ENCODE peak calls at places on chromosomes 6 and 20, in six cellular contexts. U is pancreas, M is heart right ventricle, Y is cardiac fibroblast, X is heart left ventricle, P is tibial artery. Q is an unnamed sample.

GRCh38 chr6:165227644-165228329 is 81.6 kb downstream of the C6orf118 start:
- DNase-seq in Y (peak; percentile 75), P (no peak), U (no peak), X (no peak), M (no peak), Q (no peak)

GRCh38 chr6:3773696-3774298 is 22.3 kb upstream of the PXDC1 start:
- DNase-seq in Y (peak; percentile 78), U (no peak), X (peak; percentile 38), M (peak; percentile 61), P (no peak), Q (no peak)

GRCh38 chr6:1604347-1604990 is 5.2 kb upstream of the FOXC1 start:
- DNase-seq in Y (peak; percentile 52), P (peak; percentile 89), M (no peak), X (no peak), U (peak; percentile 81), Q (peak; percentile 73)

GRCh38 chr6:34967461-34967860 is 78.4 kb downstream of the ANKS1A start:
- DNase-seq in X (no peak), M (no peak), Y (no peak), U (no peak), P (no peak), Q (no peak)

GRCh38 chr20:56781108-56781739 is 152.1 kb downstream of the TFAP2C start:
- DNase-seq in X (no peak), Y (peak; percentile 95), M (no peak), P (no peak), U (no peak), Q (no peak)

GRCh38 chr20:10674684-10675455 is 1.1 kb upstream of the JAG1 start:
- DNase-seq in U (peak; percentile 87), Y (peak; percentile 79), M (peak; percentile 83), P (peak; percentile 92), X (peak; percentile 84), Q (peak; percentile 63)

GRCh38 chr6:161137839-161138544 is 135.9 kb downstream of the AGPAT4 start:
- DNase-seq in U (no peak), X (no peak), Y (no peak), M (no peak), P (no peak), Q (no peak)

GRCh38 chr6:17884501-17885039 is 102.9 kb downstream of the KIF13A start:
- DNase-seq in X (no peak), Y (no peak), U (no peak), M (no peak), P (no peak), Q (no peak)

GRCh38 chr6:20978176-20978614 is 443.9 kb downstream of the CDKAL1 start:
- DNase-seq in P (no peak), U (no peak), X (no peak), M (no peak), Y (peak; percentile 11), Q (no peak)

GRCh38 chr6:21241231-21242130 is 352.1 kb upstream of the SOX4 start:
- DNase-seq in M (no peak), Y (no peak), U (no peak), X (no peak), P (no peak), Q (no peak)

GRCh38 chr6:33886673-33887144 is 82.9 kb upstream of the MLN start:
- DNase-seq in M (peak; percentile 72), U (no peak), X (peak; percentile 70), P (no peak), Y (peak; percentile 94), Q (no peak)

GRCh38 chr6:44049989-44050871 is 77.0 kb downstream of the MRPL14 start:
- DNase-seq in M (no peak), U (no peak), P (no peak), X (no peak), Y (no peak), Q (no peak)

GRCh38 chr20:7692478-7692877 is 247.8 kb downstream of the HAO1 start:
- DNase-seq in X (no peak), P (no peak), U (no peak), M (no peak), Y (no peak), Q (no peak)

GRCh38 chr6:44481056-44481455 is 93.5 kb downstream of the CDC5L start:
- DNase-seq in X (no peak), Y (no peak), P (no peak), U (no peak), M (no peak), Q (no peak)

GRCh38 chr6:65450451-65450850 is 256.6 kb downstream of the EYS start:
- DNase-seq in Y (no peak), M (no peak), P (no peak), X (no peak), U (no peak), Q (no peak)

GRCh38 chr20:50245561-50246366 is 55.1 kb downstream of the CEBPB start:
- DNase-seq in P (no peak), Y (peak; percentile 80), X (no peak), U (peak; percentile 16), M (no peak), Q (no peak)

GRCh38 chr6:81734081-81734480 is 18.4 kb downstream of the TENT5A start:
- DNase-seq in X (no peak), U (no peak), Y (peak; percentile 31), M (no peak), P (no peak), Q (no peak)

GRCh38 chr6:167907837-167908681 is 81.3 kb downstream of the AFDN start:
- DNase-seq in U (no peak), P (no peak), Y (peak; percentile 39), X (no peak), M (peak; percentile 27), Q (no peak)

DNA sequence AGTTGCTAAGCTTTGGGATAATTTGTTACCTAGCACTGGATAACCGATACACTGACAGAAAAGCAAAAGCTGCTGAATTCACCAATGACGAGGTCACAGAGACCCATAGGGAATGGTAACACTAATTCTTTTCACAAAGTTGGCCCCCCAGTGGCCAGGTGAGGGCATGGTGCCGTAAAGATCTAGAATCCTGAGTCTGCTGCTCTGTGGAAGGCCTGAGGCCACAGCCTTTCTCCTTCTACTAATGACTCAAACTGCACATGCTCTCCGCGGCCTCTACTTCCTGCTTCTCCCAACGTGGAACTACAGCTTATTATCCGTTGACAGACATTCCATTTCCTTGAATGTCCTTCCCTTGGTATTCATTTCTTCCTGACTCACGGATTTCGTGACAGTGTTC is 127.1 kb downstream of the OPRM1 start:
- DNase-seq in M (no peak), U (no peak), X (no peak), Y (no peak), P (no peak), Q (no peak)
- TF ChIP-seq CTCF in M (no peak), U (no peak), X (no peak), Y (no peak), P (no peak), Q (no peak)

GRCh38 chr20:42530855-42531674 is 658.6 kb downstream of the PTPRT start:
- DNase-seq in X (no peak), Y (peak; percentile 26), U (no peak), P (no peak), M (peak; percentile 10), Q (no peak)
- TF ChIP-seq CTCF in X (peak; percentile 73), Y (no peak), U (no peak), P (peak; percentile 46), M (peak; percentile 75), Q (no peak)

GRCh38 chr6:142534484-142534883 is 232.7 kb downstream of the ADGRG6 start:
- DNase-seq in Y (no peak), P (no peak), M (no peak), U (no peak), X (no peak), Q (no peak)

GRCh38 chr6:142543576-142543975 is 241.8 kb downstream of the ADGRG6 start:
- DNase-seq in P (no peak), X (no peak), M (no peak), Y (no peak), U (no peak), Q (no peak)

GRCh38 chr6:142542704-142543233 is 241.0 kb downstream of the ADGRG6 start:
- DNase-seq in M (peak; percentile 31), P (peak; percentile 72), X (peak; percentile 21), Y (peak; percentile 81), U (no peak), Q (no peak)

DNA sequence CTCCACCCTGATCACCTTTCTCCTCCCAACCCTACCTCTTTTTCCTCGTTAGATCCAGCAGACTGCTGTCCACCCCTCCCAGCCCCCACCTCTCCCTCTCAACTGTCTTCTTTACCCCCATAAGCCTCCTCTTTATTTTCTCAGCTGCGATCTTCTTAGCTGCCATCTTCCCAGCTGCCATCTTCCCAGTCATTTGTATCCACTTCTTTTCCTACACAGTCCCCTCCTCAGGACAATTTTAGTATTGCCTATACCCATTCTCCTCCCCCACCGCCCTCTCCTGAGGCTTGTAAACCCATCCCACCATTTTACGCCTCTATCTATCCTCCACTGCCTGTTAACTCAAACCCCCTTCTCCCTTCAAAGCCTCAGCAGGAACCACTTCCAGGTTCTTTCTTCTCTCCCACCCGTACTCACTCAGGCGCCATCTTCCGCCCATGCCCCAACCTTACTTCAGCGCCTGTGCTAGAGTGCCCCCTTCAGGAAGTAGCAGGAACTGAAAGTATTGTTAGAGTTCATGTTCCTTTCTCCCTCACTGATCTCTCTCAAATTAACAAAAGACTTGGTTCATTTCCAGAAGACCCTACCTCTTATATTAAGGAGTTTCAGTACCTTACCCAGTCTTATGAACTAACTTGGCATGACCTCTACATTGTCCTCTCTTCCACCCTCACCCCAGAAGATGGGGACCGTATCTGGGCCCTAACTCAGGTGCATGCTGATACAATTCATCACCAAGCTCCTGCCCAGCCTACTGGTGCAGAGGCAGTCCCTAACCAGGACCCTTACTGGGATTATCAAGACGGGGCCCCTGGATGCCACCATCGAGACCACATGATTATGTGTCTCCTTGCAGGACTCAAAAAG is 236.0 kb downstream of the ADGRG6 start:
- DNase-seq in Y (peak; percentile 35), X (no peak), U (no peak), P (no peak), M (no peak), Q (no peak)
- TF ChIP-seq CTCF in Y (peak; percentile 68), X (no peak), U (no peak), P (peak; percentile 6), M (peak; percentile 6), Q (no peak)

GRCh38 chr6:100175814-100176275 is 181.8 kb upstream of the MCHR2 start:
- DNase-seq in U (no peak), X (no peak), M (no peak), Y (peak; percentile 87), P (no peak), Q (no peak)

GRCh38 chr6:100176951-100177710 is 183.1 kb upstream of the MCHR2 start:
- DNase-seq in U (no peak), P (no peak), M (no peak), X (no peak), Y (no peak), Q (no peak)

GRCh38 chr6:100177956-100178355 is 183.9 kb upstream of the MCHR2 start:
- DNase-seq in U (no peak), P (no peak), M (no peak), Y (peak; percentile 69), X (no peak), Q (no peak)

GRCh38 chr6:100173211-100173610 is 179.2 kb upstream of the MCHR2 start:
- DNase-seq in X (no peak), U (no peak), P (no peak), Y (no peak), M (no peak), Q (no peak)

DNA sequence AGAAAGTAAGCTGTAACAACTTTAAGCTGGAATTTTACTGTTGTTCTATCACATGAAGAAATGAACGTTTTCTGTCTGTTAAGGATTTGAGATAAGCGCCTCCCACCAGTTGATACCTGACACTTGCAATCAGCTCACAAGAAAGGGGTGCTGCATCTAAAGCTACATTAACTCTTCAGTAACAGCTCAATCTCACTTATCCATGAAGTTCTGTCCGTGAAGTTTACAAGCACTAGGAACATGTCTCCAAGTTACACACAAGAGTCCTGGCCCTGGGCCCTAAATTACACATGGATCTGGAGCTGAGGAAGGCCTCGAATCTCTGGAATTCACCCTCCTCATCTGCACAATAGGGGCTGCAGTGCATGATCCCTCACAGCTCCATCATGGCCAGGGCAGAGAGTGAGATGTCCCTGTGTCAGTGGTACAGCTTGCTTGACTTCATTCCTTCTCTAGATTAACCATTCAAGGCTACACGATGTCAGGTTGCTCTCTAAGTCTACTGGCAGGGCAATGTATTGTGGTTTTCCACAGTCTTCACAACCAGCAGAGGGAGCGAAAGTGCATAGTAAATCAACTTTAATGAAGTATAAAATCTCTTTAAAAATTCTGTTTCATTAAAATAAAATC is 182.4 kb upstream of the MCHR2 start:
- DNase-seq in P (no peak), M (no peak), U (no peak), Y (peak; percentile 69), X (peak; percentile 9), Q (no peak)
- TF ChIP-seq CTCF in P (no peak), M (peak; percentile 34), U (no peak), Y (peak; percentile 52), X (no peak), Q (no peak)

Q was measured in natural killer cell.